ENCODE peak calls at places on chromosomes 13 and 19, in nine cellular contexts. Z is AG10803, X is RWPE1, N is type B pancreatic cell, O is Calu3, K is esophagus squamous epithelium, G is stomach, A is nephron progenitor cell, L is astrocyte of the spinal cord. F is an unnamed sample.

GRCh38 chr13:33548065-33548464 is 262.5 kb upstream of the STARD13 start:
- DNase-seq in Z (no peak), X (no peak), N (no peak), O (no peak), K (no peak), G (no peak), A (no peak), L (no peak), F (no peak)

GRCh38 chr13:39587939-39588338 is 15.1 kb downstream of the LHFPL6 start:
- DNase-seq in Z (no peak), X (no peak), N (no peak), O (no peak), K (no peak), G (no peak), A (no peak), L (no peak), F (no peak)

GRCh38 chr13:65943711-65944110 is 1286.4 kb downstream of the PCDH9 start:
- DNase-seq in Z (peak), X (no peak), N (no peak), O (no peak), K (no peak), G (no peak), A (no peak), L (peak), F (no peak)

GRCh38 chr19:32339988-32340874 is 5.2 kb upstream of the ZNF507 start:
- DNase-seq in Z (peak), X (peak), N (no peak), O (peak), K (no peak), G (peak), A (peak), L (peak), F (peak)

GRCh38 chr19:39946532-39946931 is 12.1 kb upstream of the FCGBP start:
- DNase-seq in Z (no peak), X (no peak), N (no peak), O (no peak), K (no peak), G (peak), A (no peak), L (no peak), F (no peak)

GRCh38 chr13:73429691-73430090 is 370.9 kb downstream of the KLF5 start:
- DNase-seq in Z (no peak), X (peak), N (no peak), O (peak), K (no peak), G (no peak), A (no peak), L (peak), F (no peak)

GRCh38 chr13:26929971-26930730 is 169.6 kb upstream of the GPR12 start:
- DNase-seq in Z (peak), X (peak), N (peak), O (peak), K (no peak), G (peak), A (peak), L (peak), F (peak)

GRCh38 chr19:42184401-42184861 is 33.0 kb downstream of the DEDD2 start:
- DNase-seq in Z (peak), X (peak), N (peak), O (peak), K (no peak), G (peak), A (peak), L (peak), F (peak)

GRCh38 chr19:13718733-13719132 is 45.6 kb upstream of the MRI1 start:
- DNase-seq in Z (peak), X (peak), N (no peak), O (peak), K (no peak), G (no peak), A (no peak), L (peak), F (peak)

GRCh38 chr19:18433039-18433691 is 4.8 kb downstream of the ISYNA1 start:
- DNase-seq in Z (no peak), X (no peak), N (no peak), O (no peak), K (no peak), G (no peak), A (peak), L (no peak), F (peak)

GRCh38 chr19:48344892-48345291 is 18.8 kb downstream of the TMEM143 start:
- DNase-seq in Z (no peak), X (no peak), N (no peak), O (no peak), K (no peak), G (no peak), A (no peak), L (no peak), F (peak)

GRCh38 chr13:111859361-111860105 is 207.4 kb upstream of the SOX1 start:
- DNase-seq in Z (no peak), X (no peak), N (peak), O (no peak), K (no peak), G (no peak), A (no peak), L (no peak), F (no peak)

GRCh38 chr19:2089727-2090053 is 6.4 kb downstream of the MOB3A start:
- DNase-seq in Z (no peak), X (no peak), N (no peak), O (no peak), K (no peak), G (no peak), A (no peak), L (no peak), F (no peak)

GRCh38 chr19:57233207-57233606 is 2.4 kb downstream of the AURKC start:
- DNase-seq in Z (no peak), X (no peak), N (peak), O (no peak), K (no peak), G (no peak), A (no peak), L (no peak), F (no peak)

GRCh38 chr13:113879017-113879416 is 15.1 kb upstream of the GAS6 start:
- DNase-seq in Z (no peak), X (no peak), N (peak), O (no peak), K (no peak), G (no peak), A (no peak), L (no peak), F (no peak)

GRCh38 chr13:110070511-110071120 is 236.3 kb downstream of the COL4A1 start:
- DNase-seq in Z (peak), X (peak), N (no peak), O (no peak), K (no peak), G (no peak), A (no peak), L (peak), F (no peak)

GRCh38 chr19:15379996-15380647 is 535 bp upstream of the AKAP8 start:
- DNase-seq in Z (peak), X (peak), N (peak), O (peak), K (no peak), G (peak), A (no peak), L (peak), F (peak)

GRCh38 chr13:58855283-58855682 is 1223.7 kb downstream of the PCDH17 start:
- DNase-seq in Z (peak), X (peak), N (no peak), O (no peak), K (no peak), G (no peak), A (no peak), L (peak), F (no peak)

GRCh38 chr19:1169921-1170885 is 3.9 kb downstream of the SBNO2 start:
- DNase-seq in Z (peak), X (peak), N (no peak), O (no peak), K (no peak), G (peak), A (no peak), L (peak), F (no peak)

GRCh38 chr19:4537953-4538600 is 1.8 kb downstream of the LRG1 start:
- DNase-seq in Z (no peak), X (no peak), N (peak), O (no peak), K (no peak), G (no peak), A (no peak), L (no peak), F (no peak)

GRCh38 chr19:469833-470232 is 9.0 kb upstream of the SHC2 start:
- DNase-seq in Z (no peak), X (no peak), N (no peak), O (no peak), K (no peak), G (no peak), A (no peak), L (no peak), F (no peak)

GRCh38 chr13:56501750-56502149 is 639.0 kb upstream of the PRR20A start:
- DNase-seq in Z (no peak), X (no peak), N (no peak), O (no peak), K (no peak), G (no peak), A (no peak), L (no peak), F (no peak)

GRCh38 chr13:67827992-67828391 is 597.9 kb upstream of the PCDH9 start:
- DNase-seq in Z (no peak), X (no peak), N (no peak), O (no peak), K (no peak), G (no peak), A (no peak), L (peak), F (no peak)

GRCh38 chr13:112731667-112732616 is 42.1 kb downstream of the ATP11A start:
- DNase-seq in Z (no peak), X (no peak), N (no peak), O (no peak), K (no peak), G (no peak), A (no peak), L (no peak), F (no peak)

GRCh38 chr19:48994035-48994386 is 324 bp downstream of the RUVBL2 start:
- DNase-seq in Z (no peak), X (no peak), N (no peak), O (no peak), K (no peak), G (no peak), A (no peak), L (no peak), F (no peak)

GRCh38 chr13:46367622-46368327 is 19.3 kb downstream of the RUBCNL start:
- DNase-seq in Z (no peak), X (no peak), N (no peak), O (no peak), K (no peak), G (no peak), A (no peak), L (peak), F (no peak)

GRCh38 chr19:38729653-38730469 is 14.4 kb downstream of the CAPN12 start:
- DNase-seq in Z (peak), X (no peak), N (no peak), O (peak), K (no peak), G (peak), A (peak), L (peak), F (peak)

GRCh38 chr19:55777528-55777927 is 8.6 kb downstream of the RFPL4AL1 start:
- DNase-seq in Z (no peak), X (no peak), N (no peak), O (peak), K (no peak), G (no peak), A (no peak), L (no peak), F (peak)
- TF ChIP-seq CTCF in Z (no peak), X (no peak), N (no peak), O (no peak), K (no peak), G (no peak), A (no peak), L (no peak), F (peak)

DNA sequence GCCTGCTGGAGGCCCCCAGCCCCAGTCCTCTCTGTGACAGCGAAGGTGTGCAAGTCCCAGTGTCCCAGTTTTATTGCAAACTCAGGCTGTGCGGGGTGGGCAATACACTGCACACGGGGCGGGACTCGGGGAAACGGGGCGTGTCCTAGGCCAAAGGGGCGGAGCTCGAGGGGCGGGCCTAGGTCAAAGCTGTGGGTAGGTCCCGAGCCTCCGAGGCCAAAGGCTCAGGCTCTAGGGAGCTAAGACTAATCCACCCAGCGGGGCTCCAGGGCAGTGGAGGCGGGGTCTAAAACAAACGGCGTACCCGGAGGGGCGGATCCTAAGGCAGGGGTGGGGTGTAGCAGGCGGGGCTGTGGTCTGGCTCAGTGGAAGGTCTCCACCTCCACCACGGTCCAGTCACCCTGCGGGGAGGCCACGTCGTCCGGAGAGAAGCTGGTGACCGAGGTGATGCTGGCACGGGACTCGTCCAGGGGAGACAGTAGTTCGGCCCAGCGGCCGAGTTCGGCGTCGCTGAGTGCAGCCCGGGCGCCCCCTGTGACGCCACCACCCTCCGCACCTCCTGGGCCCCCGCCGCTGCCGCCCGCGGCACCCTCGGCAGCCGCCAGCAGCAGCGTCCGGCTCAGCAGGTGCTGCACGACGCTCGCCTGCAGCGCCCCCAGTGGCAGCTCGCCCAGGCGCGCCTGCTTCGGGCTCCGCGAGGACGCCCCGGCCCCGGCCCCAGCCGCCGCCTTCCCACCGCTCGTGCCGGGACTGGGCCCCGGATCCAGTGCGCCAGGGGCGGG is 5.3 kb downstream of the PRR36 start:
- DNase-seq in Z (peak), X (peak), N (no peak), O (peak), K (no peak), G (peak), A (peak), L (peak), F (peak)
- TF ChIP-seq CTCF in Z (peak), X (peak), N (peak), O (peak), K (peak), G (no peak), A (peak), L (peak), F (peak)

GRCh38 chr19:58572818-58573657 is at the start of gene MZF1:
- DNase-seq in Z (peak), X (peak), N (peak), O (peak), K (no peak), G (peak), A (peak), L (peak), F (peak)
- TF ChIP-seq CTCF in Z (peak), X (no peak), N (peak), O (no peak), K (no peak), G (peak), A (no peak), L (no peak), F (no peak)

GRCh38 chr13:36819064-36819810 is at the start of gene RFXAP:
- DNase-seq in Z (peak), X (peak), N (peak), O (peak), K (peak), G (peak), A (peak), L (peak), F (peak)
- TF ChIP-seq CTCF in Z (no peak), X (no peak), N (peak), O (no peak), K (peak), G (no peak), A (no peak), L (no peak), F (no peak)

GRCh38 chr19:8456064-8456463 is 11.3 kb downstream of the HNRNPM start:
- DNase-seq in Z (no peak), X (no peak), N (no peak), O (no peak), K (no peak), G (no peak), A (peak), L (no peak), F (peak)
- TF ChIP-seq CTCF in Z (peak), X (no peak), N (peak), O (no peak), K (no peak), G (no peak), A (no peak), L (peak), F (peak)

DNA sequence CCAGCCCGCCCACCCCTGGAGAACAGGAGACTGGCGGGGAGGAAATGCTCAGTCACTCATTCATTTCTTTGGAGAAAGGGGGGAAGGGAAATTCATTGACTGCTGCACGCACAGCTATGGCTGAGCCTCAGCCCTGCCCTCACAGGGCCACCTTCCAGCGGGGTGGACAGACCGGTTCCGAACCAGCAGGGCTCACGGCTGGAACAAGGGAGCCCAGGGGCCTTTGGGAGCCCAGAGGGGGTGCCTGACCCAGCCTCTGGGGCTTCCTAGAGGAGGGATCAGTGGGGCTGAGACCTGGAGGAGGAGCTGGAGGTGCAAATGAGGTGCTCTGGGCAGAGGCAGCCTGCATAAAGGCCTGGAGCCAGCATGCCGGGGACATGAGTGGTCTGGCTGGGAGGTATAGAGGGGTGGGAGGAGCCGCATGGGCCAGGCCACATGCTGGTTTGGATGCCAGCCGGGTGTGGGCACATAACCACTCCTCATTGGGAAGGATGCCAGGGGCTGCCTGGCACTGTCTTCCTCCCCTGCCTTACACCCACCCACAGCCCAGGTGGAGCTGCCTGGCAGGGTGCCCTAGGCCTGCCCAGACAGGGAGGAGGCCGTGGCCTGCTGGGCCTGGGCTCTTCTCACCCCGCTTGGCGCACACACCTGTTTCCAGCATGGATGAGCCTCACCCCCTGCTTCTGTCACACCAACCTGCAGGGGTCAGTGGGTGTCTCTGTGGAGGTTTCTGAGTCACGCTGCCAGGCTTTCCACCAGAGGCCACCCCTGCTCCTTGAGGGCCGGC is 26.9 kb downstream of the PPP5C start:
- DNase-seq in Z (peak), X (peak), N (peak), O (peak), K (peak), G (peak), A (no peak), L (peak), F (no peak)
- TF ChIP-seq CTCF in Z (no peak), X (peak), N (no peak), O (no peak), K (no peak), G (no peak), A (no peak), L (no peak), F (no peak)

GRCh38 chr13:89361909-89362308 is 1690.7 kb downstream of the SLITRK5 start:
- DNase-seq in Z (no peak), X (no peak), N (no peak), O (no peak), K (no peak), G (no peak), A (no peak), L (peak), F (no peak)
- TF ChIP-seq CTCF in Z (peak), X (no peak), N (no peak), O (no peak), K (no peak), G (no peak), A (no peak), L (peak), F (peak)

F was measured in WERI-Rb-1.